ENCODE peak calls at places on chromosomes 7 and 10, in seven cellular contexts. E is IMR-90, N is HepG2, X is A549, I is H1, Q is GM12878, P is K562. J is an unnamed sample.

GRCh38 chr7:55538538-55538937 is 33.8 kb downstream of the VOPP1 start:
- DNase-seq in P (no peak), I (no peak), N (no peak), Q (no peak), X (no peak), E (peak; percentile 97), J (no peak)

GRCh38 chr10:44963772-44964633 is 4.4 kb downstream of the RASSF4 start:
- DNase-seq in X (no peak), N (peak; percentile 85), P (no peak), I (peak; percentile 59), Q (no peak), E (no peak), J (no peak)

GRCh38 chr10:70711911-70712310 is 39.6 kb downstream of the ADAMTS14 start:
- DNase-seq in X (no peak), Q (no peak), E (no peak), N (no peak), P (no peak), I (no peak), J (no peak)

GRCh38 chr7:151550601-151551286 is 31.0 kb upstream of the RHEB start:
- DNase-seq in I (no peak), X (peak; percentile 68), N (peak; percentile 23), E (peak; percentile 89), Q (no peak), P (peak; percentile 12), J (no peak)

GRCh38 chr10:67539312-67539711 is 156.7 kb downstream of the CTNNA3 start:
- DNase-seq in E (peak; percentile 1), Q (no peak), X (no peak), P (no peak), I (no peak), N (no peak), J (no peak)

GRCh38 chr7:3149961-3150516 is 106.4 kb upstream of the CARD11 start:
- DNase-seq in N (no peak), E (no peak), P (no peak), I (no peak), X (no peak), Q (no peak), J (no peak)

GRCh38 chr10:30557884-30558283 is 71.7 kb downstream of the LYZL2 start:
- DNase-seq in P (no peak), I (no peak), N (peak; percentile 82), Q (no peak), X (peak; percentile 38), E (peak; percentile 47), J (no peak)

GRCh38 chr10:2620827-2621521 is 446.4 kb upstream of the PFKP start:
- DNase-seq in N (no peak), Q (no peak), E (no peak), I (no peak), P (no peak), X (no peak), J (no peak)

GRCh38 chr7:33457041-33457440 is 327.7 kb downstream of the BBS9 start:
- DNase-seq in X (no peak), P (no peak), N (no peak), I (no peak), E (no peak), Q (no peak), J (no peak)

GRCh38 chr10:9825491-9826018 is 1192.1 kb upstream of the CELF2 start:
- DNase-seq in E (peak; percentile 30), X (no peak), I (no peak), Q (no peak), N (no peak), P (peak; percentile 46), J (no peak)

GRCh38 chr7:4097001-4097609 is 585.0 kb upstream of the FOXK1 start:
- DNase-seq in N (no peak), Q (no peak), E (no peak), X (no peak), I (no peak), P (no peak), J (no peak)

GRCh38 chr10:21336476-21337170 is 188.9 kb downstream of the SKIDA1 start:
- DNase-seq in E (peak; percentile 97), Q (no peak), N (peak; percentile 92), I (peak; percentile 62), X (peak; percentile 86), P (peak; percentile 70), J (peak; percentile 84)

GRCh38 chr10:75547391-75548298 is 116.2 kb downstream of the LRMDA start:
- DNase-seq in E (peak; percentile 9), N (no peak), I (no peak), P (no peak), X (no peak), Q (peak; percentile 33), J (no peak)

GRCh38 chr10:73494877-73495225 is 973 bp downstream of the PPP3CB start:
- DNase-seq in N (no peak), Q (no peak), X (peak; percentile 6), E (no peak), P (no peak), I (no peak), J (no peak)

GRCh38 chr7:146285418-146285817 is 168.8 kb downstream of the CNTNAP2 start:
- DNase-seq in E (no peak), I (no peak), Q (no peak), P (no peak), X (no peak), N (no peak), J (no peak)

GRCh38 chr7:54546081-54546985 is 4.2 kb downstream of the VSTM2A start:
- DNase-seq in N (peak; percentile 20), Q (no peak), I (peak; percentile 85), P (peak; percentile 26), X (peak; percentile 47), E (no peak), J (no peak)

GRCh38 chr7:51785806-51786205 is 469.2 kb upstream of the COBL start:
- DNase-seq in I (no peak), X (no peak), Q (no peak), N (no peak), P (no peak), E (no peak), J (no peak)

GRCh38 chr10:60114765-60115586 is 208.6 kb upstream of the CCDC6 start:
- DNase-seq in P (peak; percentile 19), E (peak; percentile 69), N (peak; percentile 21), X (peak; percentile 35), I (no peak), Q (no peak), J (peak; percentile 29)

GRCh38 chr10:29969255-29970011 is 90.0 kb downstream of the JCAD start:
- DNase-seq in E (no peak), P (no peak), Q (no peak), I (no peak), N (no peak), X (no peak), J (no peak)

GRCh38 chr7:24821045-24821853 is 64.0 kb upstream of the GSDME start:
- DNase-seq in E (peak; percentile 96), I (no peak), N (peak; percentile 35), Q (peak; percentile 88), P (peak; percentile 73), X (peak; percentile 86), J (peak; percentile 95)

GRCh38 chr10:7988985-7989384 is 65.5 kb upstream of the GATA3 start:
- DNase-seq in I (no peak), N (no peak), P (peak; percentile 54), Q (no peak), X (no peak), E (no peak), J (no peak)

GRCh38 chr7:2707481-2707880 is 19.5 kb downstream of the AMZ1 start:
- DNase-seq in Q (no peak), I (no peak), N (no peak), E (no peak), P (no peak), X (no peak), J (no peak)

GRCh38 chr7:118003438-118003837 is 130.2 kb upstream of the CTTNBP2 start:
- DNase-seq in E (no peak), Q (no peak), P (no peak), N (no peak), X (no peak), I (no peak), J (no peak)

GRCh38 chr10:105675333-105675732 is 1034.2 kb downstream of the SORCS3 start:
- DNase-seq in I (no peak), X (no peak), E (no peak), P (no peak), N (no peak), Q (no peak), J (no peak)

GRCh38 chr10:105682911-105683310 is 1041.8 kb downstream of the SORCS3 start:
- DNase-seq in X (no peak), E (no peak), I (no peak), N (no peak), P (no peak), Q (no peak), J (no peak)

GRCh38 chr10:105679781-105680180 is 1038.7 kb downstream of the SORCS3 start:
- DNase-seq in X (no peak), E (no peak), I (no peak), N (no peak), P (no peak), Q (no peak), J (no peak)

GRCh38 chr10:105681051-105681450 is 1040.0 kb downstream of the SORCS3 start:
- DNase-seq in X (no peak), E (no peak), N (no peak), P (no peak), I (no peak), Q (no peak), J (no peak)
- TF ChIP-seq CEBPB in X (no peak), E (no peak), N (no peak), P (no peak), I (no peak), Q (no peak), J (no peak)

GRCh38 chr7:87129836-87130235 is 22.4 kb upstream of the DMTF1 start:
- DNase-seq in X (no peak), I (no peak), N (no peak), E (no peak), Q (peak; percentile 51), P (no peak), J (no peak)
- TF ChIP-seq CEBPB in X (no peak), I (no peak), N (no peak), E (no peak), Q (peak; percentile 76), P (no peak), J (no peak)

GRCh38 chr10:24697080-24697479 is 26.6 kb downstream of the ARHGAP21 start:
- DNase-seq in X (no peak), E (no peak), I (no peak), Q (no peak), N (no peak), P (no peak), J (no peak)

GRCh38 chr10:24685958-24686540 is 37.6 kb downstream of the ARHGAP21 start:
- DNase-seq in I (no peak), X (no peak), N (no peak), E (peak; percentile 88), P (no peak), Q (no peak), J (no peak)

GRCh38 chr10:24695452-24695851 is 28.2 kb downstream of the ARHGAP21 start:
- DNase-seq in P (no peak), Q (no peak), I (no peak), X (no peak), N (no peak), E (no peak), J (no peak)

GRCh38 chr10:24694086-24694485 is 29.6 kb downstream of the ARHGAP21 start:
- DNase-seq in I (no peak), X (no peak), P (no peak), Q (no peak), E (peak; percentile 47), N (no peak), J (no peak)

GRCh38 chr10:24691113-24691512 is 32.6 kb downstream of the ARHGAP21 start:
- DNase-seq in E (peak; percentile 17), I (no peak), X (no peak), Q (no peak), N (no peak), P (no peak), J (no peak)
- TF ChIP-seq CEBPB in E (no peak), I (no peak), X (no peak), Q (no peak), N (no peak), P (no peak), J (no peak)

GRCh38 chr7:100966542-100967291 is 2.6 kb upstream of the MUC12 start:
- DNase-seq in X (no peak), N (no peak), E (no peak), I (peak; percentile 72), P (peak; percentile 44), Q (no peak), J (no peak)
- TF ChIP-seq CEBPB in X (no peak), N (no peak), E (no peak), I (no peak), P (no peak), Q (no peak), J (no peak)